ENCODE peak calls at places on chromosomes 3 and 15, in ten cellular contexts. N is EH; L is frontal cortex; C is T-helper 17 cell; H is activated CD8-positive, alpha-beta memory T cell treated with anti-CD3 and anti-CD28 coated beads for 48 hours; B is GF-D8; A is GM12864; I is nephron progenitor cell; F is ureter; Y is tibial nerve. O is an unnamed sample.

GRCh38 chr15:78943692-78944091 is 1.2 kb downstream of the CTSH start:
- DNase-seq in I (no peak), A (no peak), B (no peak), F (no peak), Y (no peak), H (no peak), L (no peak), C (no peak), N (no peak), O (no peak)

GRCh38 chr15:71272932-71273331 is 157.7 kb downstream of the THSD4 start:
- DNase-seq in B (no peak), H (no peak), F (no peak), C (no peak), I (no peak), A (no peak), N (peak; percentile 79), L (no peak), Y (no peak), O (no peak)

GRCh38 chr3:134453631-134454030 is 32.2 kb downstream of the ANAPC13 start:
- DNase-seq in Y (peak; percentile 4), I (no peak), A (no peak), H (no peak), B (no peak), C (no peak), F (no peak), N (no peak), L (no peak), O (no peak)

GRCh38 chr3:175193815-175194518 is 334.8 kb downstream of the NAALADL2 start:
- DNase-seq in F (no peak), I (no peak), A (no peak), C (no peak), L (no peak), H (no peak), Y (no peak), B (no peak), N (peak; percentile 70), O (no peak)

GRCh38 chr15:84748274-84749110 is at the start of gene ZNF592:
- DNase-seq in Y (peak; percentile 59), H (peak; percentile 67), F (peak; percentile 86), I (peak; percentile 82), B (peak; percentile 32), L (peak; percentile 91), A (no peak), C (peak; percentile 75), N (peak; percentile 84), O (peak; percentile 34)

GRCh38 chr3:13286873-13287272 is 133.2 kb downstream of the NUP210 start:
- DNase-seq in F (no peak), C (no peak), H (no peak), Y (no peak), A (no peak), B (no peak), N (no peak), I (no peak), L (no peak), O (no peak)

GRCh38 chr3:35782355-35782754 is 143.0 kb downstream of the ARPP21 start:
- DNase-seq in N (no peak), H (no peak), Y (no peak), A (no peak), L (no peak), I (no peak), F (no peak), B (no peak), C (no peak), O (no peak)

GRCh38 chr3:60514085-60514649 is 737.1 kb downstream of the FHIT start:
- DNase-seq in H (no peak), Y (no peak), N (no peak), A (no peak), L (no peak), F (no peak), B (no peak), C (no peak), I (peak; percentile 2), O (no peak)

GRCh38 chr3:8864570-8865350 is 95.3 kb upstream of the OXTR start:
- DNase-seq in Y (no peak), H (no peak), C (no peak), B (no peak), F (no peak), N (no peak), L (no peak), A (no peak), I (no peak), O (no peak)

GRCh38 chr3:129758921-129759320 is 134.6 kb downstream of the TMCC1 start:
- DNase-seq in I (no peak), C (no peak), F (no peak), H (no peak), L (no peak), Y (no peak), B (no peak), A (no peak), N (no peak), O (no peak)

GRCh38 chr3:38634133-38634532 is 15.4 kb downstream of the SCN5A start:
- DNase-seq in Y (no peak), H (no peak), L (no peak), B (no peak), A (no peak), I (no peak), F (no peak), C (no peak), N (peak; percentile 70), O (no peak)

O was measured in NCI-H1436.